ENCODE peak calls at places on chromosome 22, in nine cellular contexts. One of them, this sample, is unnamed.
A peak's percentile ranks its signal among the peaks of the same experiment; 100 is the strongest.

GRCh38 chr22:17237031-17237668 is 17.9 kb upstream of the ADA2 start:
- DNase-seq in esophagus squamous epithelium: no peak
- DNase-seq in suprapubic skin: no peak
- DNase-seq in fibroblast of lung: no peak
- DNase-seq in Panc1: no peak
- DNase-seq in right lobe of liver: no peak
- DNase-seq in endodermal cell: no peak
- DNase-seq in psoas muscle: no peak
- DNase-seq in left ventricle myocardium inferior: no peak
- DNase-seq in this sample: no peak

GRCh38 chr22:35352214-35353111 is 28.4 kb upstream of the HMOX1 start:
- DNase-seq in esophagus squamous epithelium: peak; percentile 52
- DNase-seq in suprapubic skin: peak; percentile 85
- DNase-seq in fibroblast of lung: no peak
- DNase-seq in Panc1: peak; percentile 12
- DNase-seq in right lobe of liver: peak; percentile 81
- DNase-seq in endodermal cell: peak; percentile 89
- DNase-seq in psoas muscle: peak; percentile 81
- DNase-seq in left ventricle myocardium inferior: peak; percentile 74
- DNase-seq in this sample: no peak

GRCh38 chr22:41401781-41402648 is 20.3 kb downstream of the TEF start:
- DNase-seq in esophagus squamous epithelium: no peak
- DNase-seq in suprapubic skin: no peak
- DNase-seq in fibroblast of lung: peak; percentile 90
- DNase-seq in Panc1: no peak
- DNase-seq in right lobe of liver: peak; percentile 92
- DNase-seq in endodermal cell: no peak
- DNase-seq in psoas muscle: peak; percentile 82
- DNase-seq in left ventricle myocardium inferior: peak; percentile 81
- DNase-seq in this sample: peak; percentile 44

GRCh38 chr22:24553597-24554315 is 1.2 kb downstream of the GUCD1 start:
- DNase-seq in esophagus squamous epithelium: no peak
- DNase-seq in suprapubic skin: no peak
- DNase-seq in fibroblast of lung: no peak
- DNase-seq in Panc1: no peak
- DNase-seq in right lobe of liver: peak; percentile 64
- DNase-seq in endodermal cell: no peak
- DNase-seq in psoas muscle: peak; percentile 78
- DNase-seq in left ventricle myocardium inferior: peak; percentile 56
- DNase-seq in this sample: no peak

GRCh38 chr22:30247561-30247960 is 1.0 kb upstream of the LIF start:
- DNase-seq in esophagus squamous epithelium: no peak
- DNase-seq in suprapubic skin: no peak
- DNase-seq in fibroblast of lung: no peak
- DNase-seq in Panc1: no peak
- DNase-seq in right lobe of liver: no peak
- DNase-seq in endodermal cell: no peak
- DNase-seq in psoas muscle: no peak
- DNase-seq in left ventricle myocardium inferior: no peak
- DNase-seq in this sample: no peak

GRCh38 chr22:19086417-19086816 is 35.8 kb downstream of the DGCR2 start:
- DNase-seq in esophagus squamous epithelium: no peak
- DNase-seq in suprapubic skin: no peak
- DNase-seq in fibroblast of lung: no peak
- DNase-seq in Panc1: no peak
- DNase-seq in right lobe of liver: no peak
- DNase-seq in endodermal cell: no peak
- DNase-seq in psoas muscle: no peak
- DNase-seq in left ventricle myocardium inferior: no peak
- DNase-seq in this sample: no peak

GRCh38 chr22:43867839-43868652 is 5.7 kb upstream of the SULT4A1 start:
- DNase-seq in esophagus squamous epithelium: no peak
- DNase-seq in suprapubic skin: peak; percentile 58
- DNase-seq in fibroblast of lung: peak; percentile 70
- DNase-seq in Panc1: no peak
- DNase-seq in right lobe of liver: peak; percentile 70
- DNase-seq in endodermal cell: peak; percentile 94
- DNase-seq in psoas muscle: peak; percentile 66
- DNase-seq in left ventricle myocardium inferior: peak; percentile 58
- DNase-seq in this sample: no peak

GRCh38 chr22:30426395-30427353 is 1.1 kb downstream of the MTFP1 start:
- DNase-seq in esophagus squamous epithelium: no peak
- DNase-seq in suprapubic skin: peak; percentile 93
- DNase-seq in fibroblast of lung: peak; percentile 73
- DNase-seq in Panc1: no peak
- DNase-seq in right lobe of liver: peak; percentile 89
- DNase-seq in endodermal cell: peak; percentile 96
- DNase-seq in psoas muscle: peak; percentile 89
- DNase-seq in left ventricle myocardium inferior: peak; percentile 68
- DNase-seq in this sample: no peak

GRCh38 chr22:29798801-29799200 is 31.6 kb downstream of the UQCR10 start:
- DNase-seq in esophagus squamous epithelium: no peak
- DNase-seq in suprapubic skin: no peak
- DNase-seq in fibroblast of lung: no peak
- DNase-seq in Panc1: no peak
- DNase-seq in right lobe of liver: peak; percentile 90
- DNase-seq in endodermal cell: no peak
- DNase-seq in psoas muscle: peak; percentile 81
- DNase-seq in left ventricle myocardium inferior: peak; percentile 31
- DNase-seq in this sample: no peak

GRCh38 chr22:46738961-46739870 is 1.2 kb upstream of the CERK start:
- DNase-seq in esophagus squamous epithelium: no peak
- DNase-seq in suprapubic skin: no peak
- DNase-seq in fibroblast of lung: peak; percentile 65
- DNase-seq in Panc1: peak; percentile 47
- DNase-seq in right lobe of liver: no peak
- DNase-seq in endodermal cell: peak; percentile 78
- DNase-seq in psoas muscle: peak; percentile 61
- DNase-seq in left ventricle myocardium inferior: no peak
- DNase-seq in this sample: no peak
- TF ChIP-seq CTCF in esophagus squamous epithelium: peak; percentile 36
- TF ChIP-seq CTCF in suprapubic skin: no peak
- TF ChIP-seq CTCF in fibroblast of lung: peak; percentile 26
- TF ChIP-seq CTCF in Panc1: no peak
- TF ChIP-seq CTCF in right lobe of liver: no peak
- TF ChIP-seq CTCF in endodermal cell: no peak
- TF ChIP-seq CTCF in psoas muscle: peak; percentile 22
- TF ChIP-seq CTCF in left ventricle myocardium inferior: no peak
- TF ChIP-seq CTCF in this sample: peak; percentile 47

GRCh38 chr22:42841444-42841843 is 15.6 kb downstream of the ARFGAP3 start:
- DNase-seq in esophagus squamous epithelium: no peak
- DNase-seq in suprapubic skin: no peak
- DNase-seq in fibroblast of lung: no peak
- DNase-seq in Panc1: no peak
- DNase-seq in right lobe of liver: no peak
- DNase-seq in endodermal cell: no peak
- DNase-seq in psoas muscle: no peak
- DNase-seq in left ventricle myocardium inferior: no peak
- DNase-seq in this sample: no peak
- H3K4me3 ChIP-seq in esophagus squamous epithelium: no peak overlapping the region
- H3K4me3 ChIP-seq in suprapubic skin: no peak overlapping the region
- H3K4me3 ChIP-seq in fibroblast of lung: no peak overlapping the region
- H3K4me3 ChIP-seq in Panc1: no peak overlapping the region
- H3K4me3 ChIP-seq in right lobe of liver: no peak overlapping the region
- H3K4me3 ChIP-seq in endodermal cell: no peak overlapping the region
- H3K4me3 ChIP-seq in psoas muscle: no peak overlapping the region
- H3K4me3 ChIP-seq in left ventricle myocardium inferior: no peak overlapping the region
- H3K4me3 ChIP-seq in this sample: no peak overlapping the region

DNA sequence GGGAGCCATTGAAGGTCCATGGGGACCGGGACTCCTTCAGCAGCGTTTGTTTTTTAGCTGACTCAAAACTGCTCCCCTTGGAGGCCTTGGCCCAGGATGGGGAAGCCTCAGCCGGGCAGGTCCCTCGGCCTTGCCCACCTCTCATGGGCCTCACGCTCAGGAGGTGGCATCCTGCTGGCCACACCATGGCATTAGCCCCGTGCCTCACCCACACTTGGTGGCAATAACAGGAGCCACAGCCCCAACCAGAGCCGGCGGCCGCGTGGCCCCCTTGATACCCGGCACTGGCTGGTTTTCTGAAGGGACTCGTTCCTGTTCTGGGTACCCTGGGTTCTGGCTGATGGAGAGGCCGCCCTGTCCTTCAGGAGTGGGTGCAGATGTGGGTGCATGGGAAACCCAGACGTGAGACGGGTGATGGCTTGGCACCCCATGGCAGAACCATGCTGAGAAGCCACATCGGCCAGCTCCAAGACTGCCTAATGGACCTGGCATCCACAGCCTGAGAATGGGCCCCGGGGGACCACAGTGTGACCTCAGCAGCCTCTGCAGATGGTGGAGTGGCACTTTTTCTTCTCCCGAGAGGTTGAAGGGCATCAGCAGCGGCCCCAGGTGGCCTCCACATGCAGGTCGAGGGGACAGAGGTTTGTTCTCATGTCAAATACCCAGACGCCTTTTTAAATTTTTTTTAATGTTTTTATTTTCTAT is 49.8 kb upstream of the PPARA start:
- DNase-seq in esophagus squamous epithelium: no peak
- DNase-seq in suprapubic skin: no peak
- DNase-seq in fibroblast of lung: no peak
- DNase-seq in Panc1: no peak
- DNase-seq in right lobe of liver: no peak
- DNase-seq in endodermal cell: no peak
- DNase-seq in psoas muscle: no peak
- DNase-seq in left ventricle myocardium inferior: no peak
- DNase-seq in this sample: no peak
- H3K36me3 ChIP-seq in esophagus squamous epithelium: peaks cover 22% of the 10 kb centered on the region
- H3K36me3 ChIP-seq in suprapubic skin: peaks cover 67% of the 10 kb centered on the region
- H3K36me3 ChIP-seq in fibroblast of lung: peaks cover 74% of the 10 kb centered on the region
- H3K36me3 ChIP-seq in Panc1: peaks cover 2% of the 10 kb centered on the region
- H3K36me3 ChIP-seq in right lobe of liver: peaks cover 39% of the 10 kb centered on the region
- H3K36me3 ChIP-seq in endodermal cell: no peaks in the 10 kb centered on the region
- H3K36me3 ChIP-seq in psoas muscle: peaks cover 61% of the 10 kb centered on the region
- H3K36me3 ChIP-seq in left ventricle myocardium inferior: peaks cover 74% of the 10 kb centered on the region
- H3K36me3 ChIP-seq in this sample: peaks cover 75% of the 10 kb centered on the region

DNA sequence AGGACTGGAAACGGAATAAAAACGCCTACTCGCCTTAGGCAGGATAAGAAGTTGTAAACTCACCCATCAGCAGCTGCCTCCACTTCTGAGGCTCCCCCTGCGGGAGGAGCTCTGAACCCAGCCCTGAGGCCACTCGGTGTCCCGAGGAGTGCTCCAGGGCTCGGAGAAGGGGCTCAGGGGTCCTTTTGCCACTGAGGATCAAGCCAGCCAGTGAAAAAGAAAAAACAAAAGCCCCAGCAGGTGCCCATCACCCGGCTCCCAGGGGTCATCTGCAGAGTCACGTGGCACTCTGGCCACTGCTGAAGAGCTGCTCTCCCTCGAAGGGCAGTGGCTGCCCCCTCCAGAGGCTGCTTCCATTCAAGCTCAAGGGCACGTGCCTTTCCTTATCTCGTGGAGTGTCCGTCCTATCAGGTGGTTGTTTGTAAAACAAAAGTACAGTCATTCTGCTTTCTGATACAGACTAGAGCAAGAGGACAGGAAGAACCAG is 29.0 kb downstream of the NUP50 start:
- DNase-seq in esophagus squamous epithelium: no peak
- DNase-seq in suprapubic skin: no peak
- DNase-seq in fibroblast of lung: no peak
- DNase-seq in Panc1: no peak
- DNase-seq in right lobe of liver: no peak
- DNase-seq in endodermal cell: peak; percentile 85
- DNase-seq in psoas muscle: peak; percentile 23
- DNase-seq in left ventricle myocardium inferior: no peak
- DNase-seq in this sample: no peak
- TF ChIP-seq CTCF in esophagus squamous epithelium: no peak
- TF ChIP-seq CTCF in suprapubic skin: no peak
- TF ChIP-seq CTCF in fibroblast of lung: no peak
- TF ChIP-seq CTCF in Panc1: no peak
- TF ChIP-seq CTCF in right lobe of liver: no peak
- TF ChIP-seq CTCF in endodermal cell: peak; percentile 67
- TF ChIP-seq CTCF in psoas muscle: no peak
- TF ChIP-seq CTCF in left ventricle myocardium inferior: no peak
- TF ChIP-seq CTCF in this sample: no peak

GRCh38 chr22:32354360-32355351 is 3.0 kb upstream of the RFPL3 start:
- DNase-seq in esophagus squamous epithelium: no peak
- DNase-seq in suprapubic skin: no peak
- DNase-seq in fibroblast of lung: peak; percentile 15
- DNase-seq in Panc1: no peak
- DNase-seq in right lobe of liver: no peak
- DNase-seq in endodermal cell: no peak
- DNase-seq in psoas muscle: no peak
- DNase-seq in left ventricle myocardium inferior: no peak
- DNase-seq in this sample: no peak
- H3K4me3 ChIP-seq in esophagus squamous epithelium: peak overlapping the region; percentile 30
- H3K4me3 ChIP-seq in suprapubic skin: peak overlapping the region; percentile 26
- H3K4me3 ChIP-seq in fibroblast of lung: no peak overlapping the region
- H3K4me3 ChIP-seq in Panc1: no peak overlapping the region
- H3K4me3 ChIP-seq in right lobe of liver: peak overlapping the region; percentile 10
- H3K4me3 ChIP-seq in endodermal cell: no peak overlapping the region
- H3K4me3 ChIP-seq in psoas muscle: no peak overlapping the region
- H3K4me3 ChIP-seq in left ventricle myocardium inferior: peak overlapping the region; percentile 50
- H3K4me3 ChIP-seq in this sample: no peak overlapping the region

DNA sequence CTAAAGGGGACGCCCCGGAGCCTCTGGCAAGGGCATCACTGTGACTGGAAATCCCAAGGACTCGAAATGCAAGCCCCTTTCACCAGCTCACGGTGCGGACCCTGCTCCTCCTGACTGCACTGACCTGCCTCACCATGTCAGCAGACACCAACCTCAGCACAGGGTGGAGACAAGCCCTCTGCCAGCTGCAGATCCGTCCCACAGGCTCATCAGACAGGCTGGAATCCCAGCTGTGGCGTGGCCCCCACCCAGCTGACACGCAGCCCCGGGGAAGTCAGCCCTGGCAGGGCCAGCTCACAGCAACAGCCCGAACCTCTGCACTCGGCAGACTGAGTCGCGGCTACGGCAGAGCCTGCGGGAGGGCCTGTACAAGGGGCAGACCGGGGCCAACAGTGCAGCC is 36.8 kb downstream of the BRD1 start:
- DNase-seq in esophagus squamous epithelium: no peak
- DNase-seq in suprapubic skin: no peak
- DNase-seq in fibroblast of lung: no peak
- DNase-seq in Panc1: no peak
- DNase-seq in right lobe of liver: no peak
- DNase-seq in endodermal cell: no peak
- DNase-seq in psoas muscle: peak; percentile 77
- DNase-seq in left ventricle myocardium inferior: no peak
- DNase-seq in this sample: no peak
- H3K36me3 ChIP-seq in esophagus squamous epithelium: peaks cover 42% of the 10 kb centered on the region
- H3K36me3 ChIP-seq in suprapubic skin: peaks cover 73% of the 10 kb centered on the region
- H3K36me3 ChIP-seq in fibroblast of lung: peaks cover 22% of the 10 kb centered on the region
- H3K36me3 ChIP-seq in Panc1: peaks cover 6% of the 10 kb centered on the region
- H3K36me3 ChIP-seq in right lobe of liver: peaks cover 77% of the 10 kb centered on the region
- H3K36me3 ChIP-seq in endodermal cell: peaks cover 84% of the 10 kb centered on the region
- H3K36me3 ChIP-seq in psoas muscle: peaks cover 50% of the 10 kb centered on the region
- H3K36me3 ChIP-seq in left ventricle myocardium inferior: peaks cover 50% of the 10 kb centered on the region
- H3K36me3 ChIP-seq in this sample: peaks cover 41% of the 10 kb centered on the region

This sample was measured in BJ.